ENCODE peak calls at places on chromosomes 3 and 15, in seven cellular contexts. One of them, this sample, is unnamed.

GRCh38 chr3:158859362-158859761 is 57.5 kb downstream of the MFSD1 start:
- DNase-seq in HCT116: no peak
- DNase-seq in cardiac muscle cell: no peak
- DNase-seq in BJ: no peak
- DNase-seq in osteoblast: no peak
- DNase-seq in pancreas: no peak
- DNase-seq in breast epithelium: no peak
- DNase-seq in this sample: no peak

GRCh38 chr3:36408146-36408545 is 27.8 kb downstream of the STAC start:
- DNase-seq in HCT116: no peak
- DNase-seq in cardiac muscle cell: no peak
- DNase-seq in breast epithelium: no peak
- DNase-seq in osteoblast: no peak
- DNase-seq in BJ: no peak
- DNase-seq in pancreas: no peak
- DNase-seq in this sample: no peak

GRCh38 chr3:179450901-179451334 is 352 bp downstream of the GNB4 start:
- DNase-seq in BJ: no peak
- DNase-seq in breast epithelium: peak; percentile 50
- DNase-seq in osteoblast: peak; percentile 80
- DNase-seq in cardiac muscle cell: peak; percentile 48
- DNase-seq in HCT116: no peak
- DNase-seq in pancreas: peak; percentile 72
- DNase-seq in this sample: peak; percentile 4

GRCh38 chr15:61861962-61862361 is 198.3 kb downstream of the VPS13C start:
- DNase-seq in osteoblast: no peak
- DNase-seq in breast epithelium: no peak
- DNase-seq in HCT116: no peak
- DNase-seq in BJ: no peak
- DNase-seq in pancreas: no peak
- DNase-seq in cardiac muscle cell: no peak
- DNase-seq in this sample: no peak

GRCh38 chr15:74525328-74525727 is 15.7 kb upstream of the ARID3B start:
- DNase-seq in osteoblast: no peak
- DNase-seq in breast epithelium: no peak
- DNase-seq in cardiac muscle cell: no peak
- DNase-seq in BJ: no peak
- DNase-seq in HCT116: no peak
- DNase-seq in pancreas: no peak
- DNase-seq in this sample: no peak

GRCh38 chr3:132626955-132627354 is 29.9 kb downstream of the ACKR4 start:
- DNase-seq in breast epithelium: no peak
- DNase-seq in HCT116: no peak
- DNase-seq in BJ: no peak
- DNase-seq in pancreas: no peak
- DNase-seq in cardiac muscle cell: no peak
- DNase-seq in osteoblast: no peak
- DNase-seq in this sample: no peak

GRCh38 chr3:162166543-162166942 is 669.9 kb downstream of the OTOL1 start:
- DNase-seq in cardiac muscle cell: no peak
- DNase-seq in BJ: no peak
- DNase-seq in pancreas: no peak
- DNase-seq in osteoblast: no peak
- DNase-seq in breast epithelium: no peak
- DNase-seq in HCT116: no peak
- DNase-seq in this sample: no peak

GRCh38 chr15:78319588-78319987 is 20.2 kb upstream of the SKIC8 start:
- DNase-seq in HCT116: no peak
- DNase-seq in breast epithelium: no peak
- DNase-seq in cardiac muscle cell: no peak
- DNase-seq in osteoblast: no peak
- DNase-seq in pancreas: no peak
- DNase-seq in BJ: no peak
- DNase-seq in this sample: no peak

GRCh38 chr15:65862682-65863081 is 6.6 kb upstream of the RAB11A start:
- DNase-seq in breast epithelium: no peak
- DNase-seq in HCT116: peak; percentile 90
- DNase-seq in osteoblast: peak; percentile 74
- DNase-seq in BJ: no peak
- DNase-seq in pancreas: no peak
- DNase-seq in cardiac muscle cell: peak; percentile 55
- DNase-seq in this sample: peak; percentile 60

GRCh38 chr3:64067510-64068346 is 44.4 kb upstream of the PSMD6 start:
- DNase-seq in BJ: no peak
- DNase-seq in breast epithelium: no peak
- DNase-seq in HCT116: no peak
- DNase-seq in osteoblast: no peak
- DNase-seq in cardiac muscle cell: no peak
- DNase-seq in pancreas: no peak
- DNase-seq in this sample: no peak

GRCh38 chr15:96330450-96331140 is at the start of gene NR2F2:
- DNase-seq in osteoblast: peak; percentile 100
- DNase-seq in HCT116: peak; percentile 94
- DNase-seq in cardiac muscle cell: peak; percentile 98
- DNase-seq in breast epithelium: peak; percentile 95
- DNase-seq in BJ: peak; percentile 89
- DNase-seq in pancreas: peak; percentile 99
- DNase-seq in this sample: peak; percentile 97

GRCh38 chr15:88609344-88609743 is 11.8 kb upstream of the AEN start:
- DNase-seq in osteoblast: no peak
- DNase-seq in HCT116: no peak
- DNase-seq in breast epithelium: no peak
- DNase-seq in cardiac muscle cell: no peak
- DNase-seq in BJ: no peak
- DNase-seq in pancreas: no peak
- DNase-seq in this sample: no peak

GRCh38 chr15:68650901-68651709 is 72.3 kb downstream of the CORO2B start:
- DNase-seq in pancreas: peak; percentile 82
- DNase-seq in HCT116: peak; percentile 51
- DNase-seq in osteoblast: peak; percentile 91
- DNase-seq in BJ: no peak
- DNase-seq in cardiac muscle cell: peak; percentile 77
- DNase-seq in breast epithelium: peak; percentile 49
- DNase-seq in this sample: peak; percentile 43

GRCh38 chr15:70362911-70363310 is 265.2 kb upstream of the TLE3 start:
- DNase-seq in breast epithelium: no peak
- DNase-seq in pancreas: peak; percentile 70
- DNase-seq in HCT116: peak; percentile 8
- DNase-seq in cardiac muscle cell: peak; percentile 75
- DNase-seq in BJ: no peak
- DNase-seq in osteoblast: no peak
- DNase-seq in this sample: peak; percentile 40

GRCh38 chr15:40273428-40273827 is 9.4 kb downstream of the ANKRD63 start:
- DNase-seq in osteoblast: no peak
- DNase-seq in BJ: no peak
- DNase-seq in cardiac muscle cell: no peak
- DNase-seq in breast epithelium: no peak
- DNase-seq in HCT116: no peak
- DNase-seq in pancreas: no peak
- DNase-seq in this sample: no peak

GRCh38 chr3:156677120-156677479 is 2.7 kb downstream of the TIPARP start:
- DNase-seq in breast epithelium: no peak
- DNase-seq in cardiac muscle cell: no peak
- DNase-seq in HCT116: no peak
- DNase-seq in osteoblast: no peak
- DNase-seq in pancreas: no peak
- DNase-seq in BJ: no peak
- DNase-seq in this sample: peak; percentile 32

GRCh38 chr3:27072943-27073725 is 296.0 kb downstream of the NEK10 start:
- DNase-seq in BJ: no peak
- DNase-seq in osteoblast: peak; percentile 56
- DNase-seq in breast epithelium: no peak
- DNase-seq in pancreas: no peak
- DNase-seq in cardiac muscle cell: no peak
- DNase-seq in HCT116: no peak
- DNase-seq in this sample: no peak

GRCh38 chr3:149466192-149466591 is 8.3 kb upstream of the TM4SF4 start:
- DNase-seq in breast epithelium: no peak
- DNase-seq in BJ: peak; percentile 67
- DNase-seq in HCT116: no peak
- DNase-seq in pancreas: no peak
- DNase-seq in cardiac muscle cell: no peak
- DNase-seq in osteoblast: peak; percentile 96
- DNase-seq in this sample: no peak

GRCh38 chr15:40846846-40847224 is 3.0 kb downstream of the SPINT1 start:
- DNase-seq in breast epithelium: no peak
- DNase-seq in pancreas: no peak
- DNase-seq in HCT116: no peak
- DNase-seq in cardiac muscle cell: no peak
- DNase-seq in osteoblast: no peak
- DNase-seq in BJ: no peak
- DNase-seq in this sample: peak; percentile 62

GRCh38 chr15:56964182-56964581 is 45.7 kb downstream of the TCF12 start:
- DNase-seq in cardiac muscle cell: no peak
- DNase-seq in pancreas: no peak
- DNase-seq in breast epithelium: no peak
- DNase-seq in osteoblast: no peak
- DNase-seq in HCT116: no peak
- DNase-seq in BJ: no peak
- DNase-seq in this sample: no peak

GRCh38 chr3:197398301-197398878 is 100.0 kb upstream of the DLG1 start:
- DNase-seq in osteoblast: no peak
- DNase-seq in HCT116: no peak
- DNase-seq in pancreas: no peak
- DNase-seq in BJ: no peak
- DNase-seq in breast epithelium: no peak
- DNase-seq in cardiac muscle cell: no peak
- DNase-seq in this sample: no peak

GRCh38 chr3:55483196-55484095 is 3.7 kb downstream of the WNT5A start:
- DNase-seq in BJ: no peak
- DNase-seq in breast epithelium: no peak
- DNase-seq in HCT116: no peak
- DNase-seq in cardiac muscle cell: peak; percentile 38
- DNase-seq in pancreas: peak; percentile 35
- DNase-seq in osteoblast: peak; percentile 84
- DNase-seq in this sample: no peak

GRCh38 chr3:55481918-55482495 is 5.1 kb downstream of the WNT5A start:
- DNase-seq in cardiac muscle cell: peak; percentile 45
- DNase-seq in pancreas: peak; percentile 82
- DNase-seq in osteoblast: peak; percentile 82
- DNase-seq in BJ: no peak
- DNase-seq in HCT116: no peak
- DNase-seq in breast epithelium: no peak
- DNase-seq in this sample: no peak

GRCh38 chr3:55484191-55484644 is 2.9 kb downstream of the WNT5A start:
- DNase-seq in BJ: no peak
- DNase-seq in cardiac muscle cell: peak; percentile 30
- DNase-seq in breast epithelium: no peak
- DNase-seq in pancreas: peak; percentile 75
- DNase-seq in HCT116: no peak
- DNase-seq in osteoblast: no peak
- DNase-seq in this sample: no peak

GRCh38 chr3:55481067-55481917 is 5.8 kb downstream of the WNT5A start:
- DNase-seq in osteoblast: peak; percentile 97
- DNase-seq in pancreas: peak; percentile 73
- DNase-seq in cardiac muscle cell: peak; percentile 28
- DNase-seq in BJ: peak; percentile 71
- DNase-seq in breast epithelium: no peak
- DNase-seq in HCT116: no peak
- DNase-seq in this sample: no peak

DNA sequence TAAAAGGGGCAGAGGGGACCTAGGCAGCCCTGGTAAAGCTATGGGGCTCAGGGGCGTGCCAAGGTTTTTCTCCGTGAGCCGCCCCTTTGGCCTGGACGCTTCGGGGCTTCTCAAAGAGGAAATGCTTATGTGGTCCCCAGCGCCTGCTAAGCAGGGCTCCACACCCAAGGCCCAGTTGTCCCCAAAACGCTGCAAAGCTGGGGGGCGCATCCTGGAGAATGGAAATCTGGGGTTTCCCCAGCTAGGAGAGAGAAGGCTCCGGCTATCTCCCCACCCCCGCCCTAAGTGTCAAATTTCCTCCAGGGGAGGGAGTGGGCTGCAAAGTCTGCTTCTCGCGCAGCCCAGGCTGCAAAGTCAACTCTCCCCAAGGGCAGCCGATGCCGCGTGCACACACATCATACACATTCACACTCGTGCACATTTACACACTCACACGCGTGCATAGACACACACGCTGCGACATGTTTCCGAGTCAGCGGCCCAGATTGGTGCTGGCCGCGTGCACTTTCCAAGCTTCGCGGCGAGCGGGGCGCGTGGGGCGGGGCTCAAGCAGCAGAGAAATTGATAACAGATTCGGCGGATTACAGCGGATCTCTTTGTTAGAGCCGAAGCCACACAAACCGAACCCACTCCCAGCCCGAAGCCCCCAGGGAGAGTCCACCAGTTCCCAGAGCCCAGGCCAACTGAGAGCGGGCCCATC is 4.5 kb downstream of the WNT5A start:
- DNase-seq in HCT116: no peak
- DNase-seq in BJ: no peak
- DNase-seq in pancreas: peak; percentile 59
- DNase-seq in cardiac muscle cell: peak; percentile 66
- DNase-seq in breast epithelium: no peak
- DNase-seq in osteoblast: peak; percentile 67
- DNase-seq in this sample: no peak
- H3K27me3 ChIP-seq in HCT116: no peaks in the 10 kb centered on the region
- H3K27me3 ChIP-seq in BJ: no peaks in the 10 kb centered on the region
- H3K27me3 ChIP-seq in pancreas: no peaks in the 10 kb centered on the region
- H3K27me3 ChIP-seq in cardiac muscle cell: no peaks in the 10 kb centered on the region
- H3K27me3 ChIP-seq in breast epithelium: no peaks in the 10 kb centered on the region
- H3K27me3 ChIP-seq in osteoblast: no peaks in the 10 kb centered on the region
- H3K27me3 ChIP-seq in this sample: peaks cover 34% of the 10 kb centered on the region

GRCh38 chr3:66380200-66380932 is 120.5 kb downstream of the LRIG1 start:
- DNase-seq in BJ: no peak
- DNase-seq in HCT116: no peak
- DNase-seq in pancreas: no peak
- DNase-seq in cardiac muscle cell: no peak
- DNase-seq in osteoblast: no peak
- DNase-seq in breast epithelium: no peak
- DNase-seq in this sample: no peak
- H3K36me3 ChIP-seq in BJ: peaks cover 15% of the 10 kb centered on the region
- H3K36me3 ChIP-seq in HCT116: peaks cover 2% of the 10 kb centered on the region
- H3K36me3 ChIP-seq in pancreas: peaks cover 81% of the 10 kb centered on the region
- H3K36me3 ChIP-seq in cardiac muscle cell: peaks cover 35% of the 10 kb centered on the region
- H3K36me3 ChIP-seq in osteoblast: peaks cover 22% of the 10 kb centered on the region
- H3K36me3 ChIP-seq in breast epithelium: peaks cover 37% of the 10 kb centered on the region
- H3K36me3 ChIP-seq in this sample: peaks cover 54% of the 10 kb centered on the region

GRCh38 chr3:194138098-194138474 is 2.1 kb downstream of the HES1 start:
- DNase-seq in breast epithelium: no peak
- DNase-seq in HCT116: no peak
- DNase-seq in BJ: no peak
- DNase-seq in cardiac muscle cell: no peak
- DNase-seq in pancreas: no peak
- DNase-seq in osteoblast: no peak
- DNase-seq in this sample: no peak
- H3K4me3 ChIP-seq in breast epithelium: peak overlapping the region; percentile 58
- H3K4me3 ChIP-seq in HCT116: peak overlapping the region; percentile 33
- H3K4me3 ChIP-seq in BJ: peak overlapping the region; percentile 44
- H3K4me3 ChIP-seq in cardiac muscle cell: peak overlapping the region; percentile 49
- H3K4me3 ChIP-seq in pancreas: peak overlapping the region; percentile 72
- H3K4me3 ChIP-seq in osteoblast: peak overlapping the region; percentile 80
- H3K4me3 ChIP-seq in this sample: peak overlapping the region; percentile 81

GRCh38 chr3:46453526-46454208 is 11.0 kb downstream of the LTF start:
- DNase-seq in osteoblast: no peak
- DNase-seq in breast epithelium: no peak
- DNase-seq in pancreas: no peak
- DNase-seq in BJ: no peak
- DNase-seq in cardiac muscle cell: no peak
- DNase-seq in HCT116: no peak
- DNase-seq in this sample: peak; percentile 54
- H3K27me3 ChIP-seq in osteoblast: peaks cover 24% of the 10 kb centered on the region
- H3K27me3 ChIP-seq in breast epithelium: no peaks in the 10 kb centered on the region
- H3K27me3 ChIP-seq in pancreas: no peaks in the 10 kb centered on the region
- H3K27me3 ChIP-seq in BJ: peaks cover 11% of the 10 kb centered on the region
- H3K27me3 ChIP-seq in cardiac muscle cell: no peaks in the 10 kb centered on the region
- H3K27me3 ChIP-seq in HCT116: peaks cover 13% of the 10 kb centered on the region
- H3K27me3 ChIP-seq in this sample: no peaks in the 10 kb centered on the region

This sample was measured in small intestine.